ENCODE peak calls at places on chromosomes 6 and 20, in eight cellular contexts. N is brain microvascular endothelial cell, Q is right atrium auricular region, S is mesothelial cell of epicardium, K is upper lobe of right lung, Y is lower leg skin, W is endothelial cell, T is bronchial epithelial cell. Z is an unnamed sample.

GRCh38 chr20:62047666-62048345 is 17.9 kb downstream of the TAF4 start:
- DNase-seq in S (no peak), Q (no peak), Y (no peak), W (no peak), N (no peak), K (peak; percentile 48), T (no peak), Z (no peak)

GRCh38 chr6:25369043-25369442 is 89.9 kb downstream of the CARMIL1 start:
- DNase-seq in W (no peak), N (no peak), S (no peak), T (no peak), Q (no peak), Y (no peak), K (no peak), Z (no peak)

GRCh38 chr20:56996533-56996932 is 269.9 kb downstream of the BMP7 start:
- DNase-seq in N (no peak), Y (no peak), S (no peak), Q (no peak), K (no peak), T (no peak), W (no peak), Z (no peak)

GRCh38 chr6:169168302-169168630 is 85.4 kb downstream of the THBS2 start:
- DNase-seq in K (no peak), S (no peak), N (no peak), Q (no peak), W (no peak), Y (no peak), T (no peak), Z (no peak)

GRCh38 chr20:14716251-14716650 is 378.8 kb upstream of the FLRT3 start:
- DNase-seq in K (no peak), T (no peak), Y (no peak), S (no peak), Q (no peak), N (no peak), W (no peak), Z (no peak)

GRCh38 chr20:986733-987355 is 15.3 kb downstream of the RSPO4 start:
- DNase-seq in Y (no peak), W (no peak), Q (no peak), K (no peak), T (peak; percentile 40), S (no peak), N (no peak), Z (no peak)

GRCh38 chr6:152503541-152503940 is 133.6 kb downstream of the SYNE1 start:
- DNase-seq in T (peak; percentile 67), S (no peak), Y (no peak), Q (no peak), K (no peak), N (no peak), W (no peak), Z (peak; percentile 26)

GRCh38 chr20:54476336-54476928 is 1.0 kb downstream of the DOK5 start:
- DNase-seq in Y (no peak), Q (no peak), N (no peak), S (no peak), T (no peak), K (no peak), W (no peak), Z (no peak)

GRCh38 chr6:34310846-34311245 is 62.0 kb upstream of the SMIM29 start:
- DNase-seq in Q (no peak), K (no peak), T (no peak), Y (no peak), N (no peak), S (no peak), W (no peak), Z (no peak)

GRCh38 chr6:22227824-22228610 is 68.8 kb downstream of the PRL start:
- DNase-seq in W (no peak), S (no peak), T (no peak), K (no peak), N (no peak), Y (no peak), Q (no peak), Z (no peak)

GRCh38 chr20:40641809-40642208 is 47.2 kb downstream of the MAFB start:
- DNase-seq in N (no peak), K (no peak), T (no peak), Y (no peak), W (no peak), Q (no peak), S (no peak), Z (no peak)

GRCh38 chr6:169799474-169799926 is 48.1 kb downstream of the ERMARD start:
- DNase-seq in K (no peak), Q (no peak), W (no peak), Y (no peak), T (no peak), N (no peak), S (no peak), Z (no peak)

GRCh38 chr20:33407251-33407650 is 5.9 kb upstream of the CDK5RAP1 start:
- DNase-seq in N (no peak), W (no peak), T (peak; percentile 9), Q (no peak), S (no peak), Y (no peak), K (no peak), Z (peak; percentile 36)

GRCh38 chr20:49584418-49585382 is 16.8 kb upstream of the PTGIS start:
- DNase-seq in T (no peak), N (no peak), Q (no peak), Y (no peak), W (no peak), K (no peak), S (no peak), Z (no peak)

GRCh38 chr20:3714092-3714491 is 1.7 kb upstream of the SIGLEC1 start:
- DNase-seq in K (no peak), W (no peak), Q (no peak), Y (no peak), S (no peak), N (no peak), T (no peak), Z (no peak)

GRCh38 chr6:12017876-12018401 is 5.8 kb downstream of the HIVEP1 start:
- DNase-seq in W (no peak), T (no peak), N (no peak), Q (no peak), Y (no peak), K (no peak), S (no peak), Z (no peak)

DNA sequence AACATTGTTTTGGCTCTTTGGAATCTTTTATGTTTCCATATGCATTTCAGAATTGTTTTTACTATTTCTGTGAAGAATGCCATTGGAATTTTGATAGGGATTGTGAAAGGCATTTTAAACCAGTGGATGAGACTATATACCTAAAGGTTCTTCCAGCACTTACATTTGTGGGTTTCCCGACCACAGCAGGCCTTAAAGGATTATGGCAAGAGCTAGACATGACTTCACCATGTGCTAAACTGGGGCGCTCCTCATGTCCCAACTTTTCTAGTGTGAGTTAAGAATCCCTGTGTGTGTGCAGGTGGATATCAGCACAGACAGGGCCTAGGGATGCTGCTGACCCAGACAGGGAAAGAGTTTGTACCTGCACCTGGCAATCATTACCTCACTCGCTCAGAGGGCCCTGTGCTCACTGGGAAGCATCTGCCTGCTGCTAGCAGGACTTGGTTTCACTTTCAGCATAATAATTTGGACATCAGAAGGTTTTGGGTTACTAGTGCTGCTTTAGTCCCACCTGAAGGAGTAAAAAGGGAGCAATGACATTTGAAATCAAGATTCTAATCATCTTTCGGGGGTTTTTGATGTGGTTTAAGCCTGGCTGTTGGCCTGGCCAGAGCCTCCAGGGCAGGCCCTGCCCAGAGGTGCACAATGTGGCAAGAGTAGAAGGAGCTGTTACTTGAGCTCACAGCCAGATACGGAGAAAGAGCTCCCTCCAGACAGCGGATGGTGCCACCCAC is 137.2 kb downstream of the CDC5L start:
- DNase-seq in Q (no peak), T (no peak), W (no peak), Y (no peak), S (no peak), K (no peak), N (no peak), Z (no peak)
- TF ChIP-seq CTCF in Q (no peak), T (no peak), W (no peak), Y (no peak), S (no peak), K (no peak), N (no peak), Z (no peak)

GRCh38 chr6:42315220-42315990 is 97.7 kb upstream of the MRPS10 start:
- DNase-seq in N (no peak), Y (no peak), W (no peak), Q (no peak), S (no peak), K (no peak), T (no peak), Z (no peak)

GRCh38 chr6:42314571-42314950 is 96.9 kb upstream of the MRPS10 start:
- DNase-seq in T (no peak), Y (no peak), K (no peak), Q (no peak), W (no peak), N (no peak), S (no peak), Z (no peak)

GRCh38 chr6:42313038-42313437 is 95.4 kb upstream of the MRPS10 start:
- DNase-seq in Q (no peak), T (no peak), Y (no peak), W (no peak), S (no peak), N (peak; percentile 74), K (no peak), Z (peak; percentile 84)

GRCh38 chr6:42315991-42316378 is 98.3 kb upstream of the MRPS10 start:
- DNase-seq in W (no peak), Y (no peak), T (peak; percentile 92), N (peak; percentile 97), S (no peak), K (no peak), Q (no peak), Z (peak; percentile 99)

GRCh38 chr6:42313941-42314570 is 96.4 kb upstream of the MRPS10 start:
- DNase-seq in Y (no peak), W (no peak), K (no peak), N (peak; percentile 21), S (no peak), Q (no peak), T (no peak), Z (peak; percentile 86)
- TF ChIP-seq CTCF in Y (no peak), W (no peak), K (no peak), N (no peak), S (no peak), Q (no peak), T (no peak), Z (no peak)

DNA sequence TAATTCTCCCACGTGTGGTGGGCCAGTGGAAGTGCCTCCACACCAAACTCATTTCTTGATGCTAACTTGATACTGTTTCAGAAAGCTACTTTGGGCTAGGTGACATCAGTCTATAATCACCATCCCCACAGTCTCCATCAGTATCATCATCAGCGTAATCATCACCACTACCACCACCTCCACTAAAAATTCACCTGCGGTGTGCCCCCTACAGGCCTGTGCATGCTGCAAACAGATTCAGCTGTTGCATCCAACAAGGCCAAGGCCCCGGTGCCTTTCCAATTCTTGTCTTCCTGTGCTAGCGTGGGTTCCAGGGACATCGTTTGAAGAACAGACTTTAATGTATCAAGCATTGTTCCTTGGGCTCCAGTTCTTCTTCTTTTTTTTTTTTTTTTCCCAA is 201.3 kb upstream of the EXOC2 start:
- DNase-seq in N (no peak), Y (no peak), S (no peak), Q (no peak), T (no peak), W (peak; percentile 22), K (no peak), Z (no peak)
- TF ChIP-seq CTCF in N (no peak), Y (no peak), S (no peak), Q (no peak), T (no peak), W (no peak), K (peak; percentile 17), Z (no peak)

DNA sequence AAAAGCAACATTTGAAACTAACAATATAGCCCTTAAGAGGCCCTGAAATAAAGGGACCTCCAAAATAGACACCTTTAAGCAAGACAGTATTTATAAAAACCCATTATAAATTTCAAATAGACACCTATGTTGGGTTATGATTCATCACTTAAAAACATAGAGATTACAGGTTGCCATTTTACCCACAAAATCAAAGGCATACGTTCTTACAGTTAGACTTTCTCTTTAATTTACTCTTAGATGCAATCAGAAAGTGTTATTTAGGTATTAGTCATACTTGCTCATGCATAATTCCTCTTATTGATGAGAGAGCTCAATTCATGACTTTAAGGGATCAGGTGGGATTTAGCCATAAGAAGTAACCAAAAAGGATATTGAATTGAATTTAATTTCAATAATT is 51.5 kb upstream of the TMEM200A start:
- DNase-seq in Y (no peak), N (no peak), S (no peak), Q (no peak), T (no peak), K (no peak), W (no peak), Z (no peak)
- TF ChIP-seq CTCF in Y (no peak), N (no peak), S (no peak), Q (no peak), T (no peak), K (no peak), W (no peak), Z (no peak)

Z was measured in IMR-90.